ENCODE peak calls at places on chromosome 22, in six cellular contexts. One of them, this sample, is unnamed.

GRCh38 chr22:39979048-39979447 is 15.7 kb upstream of the FAM83F start:
- DNase-seq in CD8-positive, alpha-beta memory T cell: no peak
- DNase-seq in cardiac fibroblast: no peak
- DNase-seq in HL-60: no peak
- DNase-seq in dorsolateral prefrontal cortex: no peak
- DNase-seq in gastrocnemius medialis: no peak
- DNase-seq in this sample: no peak

GRCh38 chr22:41919357-41920224 is 4.7 kb upstream of the SHISA8 start:
- DNase-seq in CD8-positive, alpha-beta memory T cell: no peak
- DNase-seq in cardiac fibroblast: peak; percentile 31
- DNase-seq in HL-60: no peak
- DNase-seq in dorsolateral prefrontal cortex: no peak
- DNase-seq in gastrocnemius medialis: no peak
- DNase-seq in this sample: peak; percentile 39

GRCh38 chr22:23835773-23836144 is 3.0 kb downstream of the DERL3 start:
- DNase-seq in CD8-positive, alpha-beta memory T cell: no peak
- DNase-seq in cardiac fibroblast: no peak
- DNase-seq in HL-60: no peak
- DNase-seq in dorsolateral prefrontal cortex: no peak
- DNase-seq in gastrocnemius medialis: peak; percentile 82
- DNase-seq in this sample: no peak

GRCh38 chr22:32926600-32926999 is 125.1 kb downstream of the TIMP3 start:
- DNase-seq in CD8-positive, alpha-beta memory T cell: no peak
- DNase-seq in cardiac fibroblast: peak; percentile 43
- DNase-seq in HL-60: no peak
- DNase-seq in dorsolateral prefrontal cortex: no peak
- DNase-seq in gastrocnemius medialis: no peak
- DNase-seq in this sample: peak; percentile 66

GRCh38 chr22:29768052-29768680 is 997 bp downstream of the UQCR10 start:
- DNase-seq in CD8-positive, alpha-beta memory T cell: no peak
- DNase-seq in cardiac fibroblast: no peak
- DNase-seq in HL-60: no peak
- DNase-seq in dorsolateral prefrontal cortex: no peak
- DNase-seq in gastrocnemius medialis: no peak
- DNase-seq in this sample: no peak

GRCh38 chr22:22711532-22711913 is 67.1 kb downstream of the GGTLC2 start:
- DNase-seq in CD8-positive, alpha-beta memory T cell: no peak
- DNase-seq in cardiac fibroblast: no peak
- DNase-seq in HL-60: no peak
- DNase-seq in dorsolateral prefrontal cortex: no peak
- DNase-seq in gastrocnemius medialis: no peak
- DNase-seq in this sample: no peak

GRCh38 chr22:35477911-35478582 is 62.6 kb upstream of the RASD2 start:
- DNase-seq in CD8-positive, alpha-beta memory T cell: no peak
- DNase-seq in cardiac fibroblast: peak; percentile 75
- DNase-seq in HL-60: peak; percentile 64
- DNase-seq in dorsolateral prefrontal cortex: no peak
- DNase-seq in gastrocnemius medialis: peak; percentile 35
- DNase-seq in this sample: peak; percentile 51

GRCh38 chr22:27512283-27512761 is 289.2 kb downstream of the MN1 start:
- DNase-seq in CD8-positive, alpha-beta memory T cell: no peak
- DNase-seq in cardiac fibroblast: peak; percentile 98
- DNase-seq in HL-60: no peak
- DNase-seq in dorsolateral prefrontal cortex: no peak
- DNase-seq in gastrocnemius medialis: peak; percentile 6
- DNase-seq in this sample: peak; percentile 100

GRCh38 chr22:26547426-26547825 is 35.2 kb upstream of the TFIP11 start:
- DNase-seq in CD8-positive, alpha-beta memory T cell: no peak
- DNase-seq in cardiac fibroblast: no peak
- DNase-seq in HL-60: no peak
- DNase-seq in dorsolateral prefrontal cortex: no peak
- DNase-seq in gastrocnemius medialis: no peak
- DNase-seq in this sample: peak; percentile 85

GRCh38 chr22:17862646-17863181 is 88.4 kb upstream of the BID start:
- DNase-seq in CD8-positive, alpha-beta memory T cell: no peak
- DNase-seq in cardiac fibroblast: no peak
- DNase-seq in HL-60: no peak
- DNase-seq in dorsolateral prefrontal cortex: no peak
- DNase-seq in gastrocnemius medialis: no peak
- DNase-seq in this sample: no peak

GRCh38 chr22:36373258-36373579 is 14.5 kb downstream of the MYH9 start:
- DNase-seq in CD8-positive, alpha-beta memory T cell: no peak
- DNase-seq in cardiac fibroblast: peak; percentile 32
- DNase-seq in HL-60: no peak
- DNase-seq in dorsolateral prefrontal cortex: no peak
- DNase-seq in gastrocnemius medialis: no peak
- DNase-seq in this sample: peak; percentile 63

GRCh38 chr22:42820075-42820763 is 36.9 kb downstream of the ARFGAP3 start:
- DNase-seq in CD8-positive, alpha-beta memory T cell: no peak
- DNase-seq in cardiac fibroblast: peak; percentile 74
- DNase-seq in HL-60: no peak
- DNase-seq in dorsolateral prefrontal cortex: no peak
- DNase-seq in gastrocnemius medialis: no peak
- DNase-seq in this sample: peak; percentile 73

GRCh38 chr22:39431821-39432251 is 25.0 kb upstream of the MGAT3 start:
- DNase-seq in CD8-positive, alpha-beta memory T cell: no peak
- DNase-seq in cardiac fibroblast: peak; percentile 67
- DNase-seq in HL-60: no peak
- DNase-seq in dorsolateral prefrontal cortex: no peak
- DNase-seq in gastrocnemius medialis: peak; percentile 36
- DNase-seq in this sample: no peak

GRCh38 chr22:32591620-32592019 is 117.0 kb downstream of the FBXO7 start:
- DNase-seq in CD8-positive, alpha-beta memory T cell: no peak
- DNase-seq in cardiac fibroblast: peak; percentile 16
- DNase-seq in HL-60: no peak
- DNase-seq in dorsolateral prefrontal cortex: no peak
- DNase-seq in gastrocnemius medialis: no peak
- DNase-seq in this sample: no peak

GRCh38 chr22:25749420-25750169 is 7.6 kb downstream of the MYO18B start:
- DNase-seq in CD8-positive, alpha-beta memory T cell: no peak
- DNase-seq in cardiac fibroblast: no peak
- DNase-seq in HL-60: no peak
- DNase-seq in dorsolateral prefrontal cortex: no peak
- DNase-seq in gastrocnemius medialis: no peak
- DNase-seq in this sample: no peak

GRCh38 chr22:42933783-42934144 is 76.7 kb upstream of the ARFGAP3 start:
- DNase-seq in CD8-positive, alpha-beta memory T cell: no peak
- DNase-seq in cardiac fibroblast: peak; percentile 96
- DNase-seq in HL-60: no peak
- DNase-seq in dorsolateral prefrontal cortex: no peak
- DNase-seq in gastrocnemius medialis: no peak
- DNase-seq in this sample: peak; percentile 76

GRCh38 chr22:49076300-49077035 is 751.2 kb downstream of the BRD1 start:
- DNase-seq in CD8-positive, alpha-beta memory T cell: no peak
- DNase-seq in cardiac fibroblast: no peak
- DNase-seq in HL-60: no peak
- DNase-seq in dorsolateral prefrontal cortex: no peak
- DNase-seq in gastrocnemius medialis: no peak
- DNase-seq in this sample: no peak

GRCh38 chr22:49073873-49074417 is 753.7 kb downstream of the BRD1 start:
- DNase-seq in CD8-positive, alpha-beta memory T cell: no peak
- DNase-seq in cardiac fibroblast: no peak
- DNase-seq in HL-60: no peak
- DNase-seq in dorsolateral prefrontal cortex: no peak
- DNase-seq in gastrocnemius medialis: no peak
- DNase-seq in this sample: no peak

GRCh38 chr22:49077036-49077393 is 750.7 kb downstream of the BRD1 start:
- DNase-seq in CD8-positive, alpha-beta memory T cell: no peak
- DNase-seq in cardiac fibroblast: no peak
- DNase-seq in HL-60: no peak
- DNase-seq in dorsolateral prefrontal cortex: no peak
- DNase-seq in gastrocnemius medialis: no peak
- DNase-seq in this sample: no peak

GRCh38 chr22:49075150-49075549 is 752.5 kb downstream of the BRD1 start:
- DNase-seq in CD8-positive, alpha-beta memory T cell: no peak
- DNase-seq in cardiac fibroblast: no peak
- DNase-seq in HL-60: no peak
- DNase-seq in dorsolateral prefrontal cortex: no peak
- DNase-seq in gastrocnemius medialis: no peak
- DNase-seq in this sample: no peak

DNA sequence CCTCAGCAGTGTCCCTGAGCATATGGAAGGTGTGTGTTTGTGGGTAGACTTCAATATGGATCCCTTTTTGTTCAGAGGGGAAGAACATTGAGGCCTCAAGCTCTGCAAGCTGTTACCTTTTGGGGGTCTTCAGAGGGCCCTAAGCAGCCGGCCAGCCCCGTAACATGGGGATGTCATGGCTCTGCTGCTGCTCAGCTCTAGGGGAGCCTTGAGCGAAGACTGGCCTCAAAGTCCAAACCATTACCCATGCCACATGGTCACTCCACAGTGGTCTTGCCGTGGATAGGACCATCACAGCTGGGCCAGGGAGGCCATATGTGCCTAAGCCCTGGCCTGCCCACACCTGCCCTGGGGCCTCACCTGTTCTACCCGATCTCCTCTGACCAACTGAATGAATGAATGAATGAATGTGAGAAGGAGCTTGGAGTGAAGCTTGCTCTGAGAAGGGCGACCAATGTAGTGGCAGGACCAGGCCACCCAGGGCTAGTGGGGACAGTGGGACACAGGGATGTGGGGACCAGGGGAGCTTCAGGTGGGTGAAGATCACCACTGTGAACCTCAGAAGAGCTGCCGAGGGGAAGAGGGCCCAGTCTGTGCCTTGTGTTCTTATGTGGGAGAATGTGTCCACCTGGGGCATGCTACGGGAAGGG is 754.6 kb downstream of the BRD1 start:
- DNase-seq in CD8-positive, alpha-beta memory T cell: no peak
- DNase-seq in cardiac fibroblast: no peak
- DNase-seq in HL-60: no peak
- DNase-seq in dorsolateral prefrontal cortex: no peak
- DNase-seq in gastrocnemius medialis: no peak
- DNase-seq in this sample: no peak
- H3K4me3 ChIP-seq in CD8-positive, alpha-beta memory T cell: no peak overlapping the region
- H3K4me3 ChIP-seq in cardiac fibroblast: no peak overlapping the region
- H3K4me3 ChIP-seq in HL-60: no peak overlapping the region
- H3K4me3 ChIP-seq in dorsolateral prefrontal cortex: no peak overlapping the region
- H3K4me3 ChIP-seq in gastrocnemius medialis: no peak overlapping the region
- H3K4me3 ChIP-seq in this sample: no peak overlapping the region

GRCh38 chr22:31106001-31106571 is 1.3 kb downstream of the SELENOM start:
- DNase-seq in CD8-positive, alpha-beta memory T cell: no peak
- DNase-seq in cardiac fibroblast: peak; percentile 33
- DNase-seq in HL-60: no peak
- DNase-seq in dorsolateral prefrontal cortex: no peak
- DNase-seq in gastrocnemius medialis: no peak
- DNase-seq in this sample: no peak

GRCh38 chr22:31104869-31105268 is 2.5 kb downstream of the SELENOM start:
- DNase-seq in CD8-positive, alpha-beta memory T cell: no peak
- DNase-seq in cardiac fibroblast: peak; percentile 14
- DNase-seq in HL-60: no peak
- DNase-seq in dorsolateral prefrontal cortex: no peak
- DNase-seq in gastrocnemius medialis: no peak
- DNase-seq in this sample: peak; percentile 31

GRCh38 chr22:31106651-31107205 is 640 bp downstream of the SELENOM start:
- DNase-seq in CD8-positive, alpha-beta memory T cell: no peak
- DNase-seq in cardiac fibroblast: peak; percentile 70
- DNase-seq in HL-60: no peak
- DNase-seq in dorsolateral prefrontal cortex: no peak
- DNase-seq in gastrocnemius medialis: no peak
- DNase-seq in this sample: peak; percentile 42

GRCh38 chr22:31103899-31104694 is 3.3 kb downstream of the SELENOM start:
- DNase-seq in CD8-positive, alpha-beta memory T cell: no peak
- DNase-seq in cardiac fibroblast: no peak
- DNase-seq in HL-60: no peak
- DNase-seq in dorsolateral prefrontal cortex: peak; percentile 74
- DNase-seq in gastrocnemius medialis: no peak
- DNase-seq in this sample: no peak

DNA sequence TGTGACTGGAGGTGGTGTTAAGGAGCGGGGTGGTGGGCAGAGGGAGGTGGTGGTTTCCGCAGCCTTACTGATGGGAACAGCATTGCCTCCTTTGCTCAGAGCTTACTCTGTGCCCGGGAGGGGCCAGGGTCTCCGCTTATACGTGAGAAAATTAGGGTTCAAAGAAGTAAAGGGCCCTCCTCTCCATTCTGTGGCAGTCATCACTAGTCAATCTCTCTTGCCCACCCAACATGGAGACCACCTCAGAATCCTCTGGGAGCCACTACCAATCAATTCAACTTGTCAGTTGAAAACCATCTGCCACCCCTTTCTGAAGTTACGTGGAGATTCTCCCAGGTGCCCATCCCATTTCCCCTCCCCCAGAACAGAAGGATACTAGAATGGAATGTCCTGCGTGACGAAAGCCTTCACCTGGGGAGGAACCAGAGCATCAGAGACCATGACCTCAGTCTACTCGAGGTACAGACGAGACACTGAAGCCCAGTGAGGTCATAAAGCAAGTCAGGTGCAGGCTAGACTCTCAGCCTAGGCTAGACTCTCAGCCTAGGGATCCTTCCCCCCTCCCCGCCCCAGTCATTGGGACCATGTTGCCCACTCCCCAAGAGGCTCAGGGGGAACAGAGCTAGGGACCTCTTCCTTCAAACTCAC is 2.0 kb downstream of the SELENOM start:
- DNase-seq in CD8-positive, alpha-beta memory T cell: no peak
- DNase-seq in cardiac fibroblast: peak; percentile 19
- DNase-seq in HL-60: no peak
- DNase-seq in dorsolateral prefrontal cortex: no peak
- DNase-seq in gastrocnemius medialis: no peak
- DNase-seq in this sample: peak; percentile 30
- H3K4me3 ChIP-seq in CD8-positive, alpha-beta memory T cell: no peak overlapping the region
- H3K4me3 ChIP-seq in cardiac fibroblast: no peak overlapping the region
- H3K4me3 ChIP-seq in HL-60: no peak overlapping the region
- H3K4me3 ChIP-seq in dorsolateral prefrontal cortex: peak overlapping the region; percentile 96
- H3K4me3 ChIP-seq in gastrocnemius medialis: no peak overlapping the region
- H3K4me3 ChIP-seq in this sample: no peak overlapping the region

GRCh38 chr22:48228468-48228867 is 1466.0 kb downstream of the TBC1D22A start:
- DNase-seq in CD8-positive, alpha-beta memory T cell: no peak
- DNase-seq in cardiac fibroblast: no peak
- DNase-seq in HL-60: no peak
- DNase-seq in dorsolateral prefrontal cortex: no peak
- DNase-seq in gastrocnemius medialis: no peak
- DNase-seq in this sample: no peak
- H3K4me3 ChIP-seq in CD8-positive, alpha-beta memory T cell: no peak overlapping the region
- H3K4me3 ChIP-seq in cardiac fibroblast: no peak overlapping the region
- H3K4me3 ChIP-seq in HL-60: no peak overlapping the region
- H3K4me3 ChIP-seq in dorsolateral prefrontal cortex: no peak overlapping the region
- H3K4me3 ChIP-seq in gastrocnemius medialis: no peak overlapping the region
- H3K4me3 ChIP-seq in this sample: no peak overlapping the region

GRCh38 chr22:20430101-20430640 is 7.5 kb downstream of the SCARF2 start:
- DNase-seq in CD8-positive, alpha-beta memory T cell: no peak
- DNase-seq in cardiac fibroblast: no peak
- DNase-seq in HL-60: no peak
- DNase-seq in dorsolateral prefrontal cortex: no peak
- DNase-seq in gastrocnemius medialis: no peak
- DNase-seq in this sample: no peak

GRCh38 chr22:20433191-20433590 is 4.4 kb downstream of the SCARF2 start:
- DNase-seq in CD8-positive, alpha-beta memory T cell: no peak
- DNase-seq in cardiac fibroblast: no peak
- DNase-seq in HL-60: no peak
- DNase-seq in dorsolateral prefrontal cortex: no peak
- DNase-seq in gastrocnemius medialis: no peak
- DNase-seq in this sample: no peak

GRCh38 chr22:20432244-20432686 is 5.4 kb downstream of the SCARF2 start:
- DNase-seq in CD8-positive, alpha-beta memory T cell: no peak
- DNase-seq in cardiac fibroblast: no peak
- DNase-seq in HL-60: no peak
- DNase-seq in dorsolateral prefrontal cortex: no peak
- DNase-seq in gastrocnemius medialis: no peak
- DNase-seq in this sample: no peak

GRCh38 chr22:20430641-20431519 is 6.7 kb downstream of the SCARF2 start:
- DNase-seq in CD8-positive, alpha-beta memory T cell: peak; percentile 47
- DNase-seq in cardiac fibroblast: no peak
- DNase-seq in HL-60: peak; percentile 60
- DNase-seq in dorsolateral prefrontal cortex: no peak
- DNase-seq in gastrocnemius medialis: no peak
- DNase-seq in this sample: peak; percentile 70

GRCh38 chr22:20431520-20432237 is 5.9 kb downstream of the SCARF2 start:
- DNase-seq in CD8-positive, alpha-beta memory T cell: no peak
- DNase-seq in cardiac fibroblast: no peak
- DNase-seq in HL-60: no peak
- DNase-seq in dorsolateral prefrontal cortex: no peak
- DNase-seq in gastrocnemius medialis: no peak
- DNase-seq in this sample: no peak
- H3K4me3 ChIP-seq in CD8-positive, alpha-beta memory T cell: peak overlapping the region; percentile 82
- H3K4me3 ChIP-seq in cardiac fibroblast: no peak overlapping the region
- H3K4me3 ChIP-seq in HL-60: no peak overlapping the region
- H3K4me3 ChIP-seq in dorsolateral prefrontal cortex: peak overlapping the region; percentile 48
- H3K4me3 ChIP-seq in gastrocnemius medialis: peak overlapping the region; percentile 28
- H3K4me3 ChIP-seq in this sample: no peak overlapping the region